ENCODE peak calls at places on chromosome 12, in seven cellular contexts. B is HCT116, N is ovary, O is A549, J is prostate gland, D is PC-3, I is cardiac fibroblast. C is an unnamed sample.

GRCh38 chr12:6279631-6280030 is 30.9 kb upstream of the PLEKHG6 start:
- DNase-seq in B (no peak), J (no peak), I (no peak), N (peak), O (no peak), D (no peak), C (no peak)

GRCh38 chr12:113261847-113262470 is 40.7 kb downstream of the TPCN1 start:
- DNase-seq in D (no peak), O (no peak), I (no peak), N (no peak), J (no peak), B (no peak), C (no peak)

GRCh38 chr12:95882080-95882479 is 23.3 kb downstream of the SNRPF start:
- DNase-seq in B (no peak), N (no peak), J (no peak), I (peak), O (no peak), D (no peak), C (no peak)

GRCh38 chr12:105378821-105379400 is 48.4 kb downstream of the C12orf75 start:
- DNase-seq in B (no peak), D (peak), N (no peak), I (peak), J (no peak), O (peak), C (no peak)

GRCh38 chr12:92756905-92757598 is 54.3 kb downstream of the PLEKHG7 start:
- DNase-seq in N (no peak), J (no peak), B (no peak), O (no peak), I (no peak), D (no peak), C (no peak)

GRCh38 chr12:123031171-123031845 is 50.8 kb downstream of the ARL6IP4 start:
- DNase-seq in I (no peak), D (no peak), O (no peak), J (no peak), N (no peak), B (no peak), C (no peak)

GRCh38 chr12:6367065-6367968 is 8.0 kb downstream of the SCNN1A start:
- DNase-seq in D (peak), N (no peak), O (peak), I (peak), B (no peak), J (no peak), C (no peak)

GRCh38 chr12:124588689-124589318 is 21.4 kb upstream of the NCOR2 start:
- DNase-seq in O (no peak), B (no peak), D (peak), J (no peak), I (peak), N (no peak), C (peak)

GRCh38 chr12:148676-149416 is 65.1 kb downstream of the SLC6A12 start:
- DNase-seq in J (no peak), D (no peak), N (no peak), O (no peak), I (no peak), B (no peak), C (no peak)

GRCh38 chr12:67525500-67525884 is 123.1 kb upstream of the DYRK2 start:
- DNase-seq in N (no peak), O (no peak), B (no peak), D (no peak), I (no peak), J (no peak), C (no peak)

GRCh38 chr12:46556820-46557524 is 184.4 kb upstream of the SLC38A2 start:
- DNase-seq in D (peak), I (peak), J (no peak), O (peak), N (no peak), B (peak), C (no peak)

GRCh38 chr12:19200261-19200660 is 70.7 kb downstream of the PLEKHA5 start:
- DNase-seq in B (no peak), N (no peak), O (no peak), D (no peak), J (no peak), I (peak), C (no peak)

GRCh38 chr12:1529862-1530591 is 64.4 kb downstream of the FBXL14 start:
- DNase-seq in O (no peak), I (no peak), B (no peak), D (no peak), N (peak), J (peak), C (no peak)

GRCh38 chr12:51689972-51690371 is 98.9 kb downstream of the SCN8A start:
- DNase-seq in B (no peak), I (no peak), N (no peak), D (no peak), O (no peak), J (no peak), C (no peak)

GRCh38 chr12:129839679-129840078 is 64.1 kb downstream of the TMEM132D start:
- DNase-seq in O (no peak), D (no peak), J (no peak), B (no peak), I (no peak), N (no peak), C (no peak)

GRCh38 chr12:98499668-98500456 is 15.5 kb upstream of the TMPO start:
- DNase-seq in O (no peak), I (no peak), J (no peak), B (no peak), N (no peak), D (no peak), C (no peak)

DNA sequence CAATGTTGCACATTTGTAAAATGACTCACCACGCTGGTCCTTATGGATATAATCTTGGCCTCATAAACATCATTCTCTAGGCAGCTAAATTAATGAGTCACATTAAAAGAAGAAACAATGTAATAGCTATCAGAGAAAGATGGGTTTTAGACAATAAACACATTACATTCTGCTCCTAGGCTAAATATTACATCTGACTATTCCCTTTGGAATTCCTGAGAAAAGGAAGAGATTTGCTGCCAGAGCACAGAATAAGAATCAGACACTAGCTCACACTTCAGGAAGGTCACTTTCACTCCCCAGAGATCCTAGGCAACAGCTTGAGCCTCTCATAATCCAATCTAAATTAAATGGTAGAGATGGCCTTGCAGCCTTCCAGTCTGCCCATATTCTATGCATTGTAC is 218.2 kb downstream of the PTPRO start:
- DNase-seq in D (no peak), B (no peak), O (no peak), N (no peak), I (peak), J (no peak), C (peak)
- TF ChIP-seq CTCF in D (no peak), B (no peak), O (no peak), N (no peak), I (no peak), J (no peak), C (no peak)

DNA sequence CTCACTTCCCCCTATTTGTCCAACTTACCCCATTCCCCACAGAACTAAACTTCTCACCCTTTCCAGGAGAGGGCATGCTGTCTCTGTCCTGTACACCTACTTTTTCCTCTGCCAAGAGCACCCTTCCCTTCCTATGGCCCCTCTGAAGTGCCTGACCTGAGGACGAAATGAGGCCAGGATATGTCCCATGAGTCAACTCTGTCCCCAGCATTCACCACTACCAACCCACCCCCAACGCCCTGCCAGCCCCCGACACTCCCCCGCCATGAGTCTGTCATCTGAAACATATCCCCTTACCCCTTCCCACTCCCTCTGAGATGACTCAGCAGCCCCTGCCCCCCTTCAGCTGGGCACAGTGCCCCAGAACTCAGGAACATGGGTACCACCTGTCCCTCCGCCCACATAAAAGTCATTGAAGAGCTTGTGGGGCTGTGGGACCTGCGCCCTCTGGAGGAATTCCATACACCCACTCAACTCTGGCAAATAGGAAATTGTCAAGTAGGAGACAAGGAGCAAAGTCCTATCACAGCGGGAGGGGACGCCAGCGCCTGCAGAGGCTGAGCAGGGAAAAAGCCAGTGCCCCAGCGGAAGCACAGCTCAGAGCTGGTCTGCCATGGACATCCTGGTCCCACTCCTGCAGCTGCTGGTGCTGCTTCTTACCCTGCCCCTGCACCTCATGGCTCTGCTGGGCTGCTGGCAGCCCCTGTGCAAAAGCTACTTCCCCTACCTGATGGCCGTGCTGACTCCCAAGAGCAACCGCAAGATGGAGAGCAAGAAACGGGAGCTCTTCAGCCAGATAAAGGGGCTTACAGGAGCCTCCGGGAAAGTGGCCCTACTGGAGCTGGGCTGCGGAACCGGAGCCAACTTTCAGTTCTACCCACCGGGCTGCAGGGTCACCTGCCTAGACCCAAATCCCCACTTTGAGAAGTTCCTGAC is 26.3 kb downstream of the ITGA7 start:
- DNase-seq in N (no peak), O (peak), B (peak), I (peak), D (peak), J (no peak), C (peak)
- H3K4me3 ChIP-seq in N (peak), O (peak), B (peak), I (peak), D (peak), J (no peak), C (peak)

GRCh38 chr12:127487031-127487430 is 779.9 kb upstream of the TMEM132C start:
- DNase-seq in O (no peak), B (no peak), I (peak), N (no peak), J (no peak), D (peak), C (no peak)

GRCh38 chr12:127489055-127489454 is 777.9 kb upstream of the TMEM132C start:
- DNase-seq in N (no peak), O (no peak), D (no peak), B (no peak), J (no peak), I (no peak), C (no peak)

GRCh38 chr12:127482950-127483349 is 784.0 kb upstream of the TMEM132C start:
- DNase-seq in B (no peak), N (no peak), I (no peak), D (no peak), J (no peak), O (no peak), C (no peak)

GRCh38 chr12:127480775-127481314 is 786.1 kb upstream of the TMEM132C start:
- DNase-seq in J (no peak), O (no peak), N (no peak), I (no peak), B (no peak), D (no peak), C (no peak)

GRCh38 chr12:127485528-127485927 is 781.4 kb upstream of the TMEM132C start:
- DNase-seq in D (peak), O (peak), I (peak), J (no peak), B (no peak), N (no peak), C (peak)
- TF ChIP-seq CTCF in D (peak), O (no peak), I (peak), J (no peak), B (no peak), N (no peak), C (peak)

DNA sequence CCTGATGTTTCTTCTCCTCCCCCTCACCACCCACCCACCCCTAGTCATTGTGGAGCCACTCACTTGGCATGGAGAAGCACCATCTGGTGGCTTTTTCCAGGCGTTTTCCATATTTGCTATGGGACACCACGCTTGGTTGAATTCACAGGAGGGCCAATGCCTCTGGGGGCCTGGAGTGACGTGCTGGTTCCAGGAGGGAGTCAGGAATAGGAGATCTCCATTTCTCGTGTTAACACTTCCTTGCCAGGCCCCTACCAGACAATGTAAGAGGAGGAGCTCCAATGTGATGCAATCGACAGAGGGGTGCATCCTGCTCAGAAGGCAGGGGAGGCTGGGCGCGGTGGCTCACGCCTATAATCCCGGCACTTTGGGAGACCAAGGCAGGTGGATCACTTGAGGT is 21.6 kb upstream of the TESC start:
- DNase-seq in O (no peak), B (no peak), N (no peak), D (no peak), I (no peak), J (no peak), C (no peak)
- H3K4me3 ChIP-seq in O (no peak), B (no peak), N (no peak), D (no peak), I (no peak), J (no peak), C (no peak)

GRCh38 chr12:10366875-10367274 is 23.0 kb downstream of the KLRK1 start:
- DNase-seq in D (peak), O (peak), N (no peak), J (no peak), B (no peak), I (peak), C (no peak)
- TF ChIP-seq CTCF in D (peak), O (peak), N (peak), J (no peak), B (peak), I (peak), C (peak)

DNA sequence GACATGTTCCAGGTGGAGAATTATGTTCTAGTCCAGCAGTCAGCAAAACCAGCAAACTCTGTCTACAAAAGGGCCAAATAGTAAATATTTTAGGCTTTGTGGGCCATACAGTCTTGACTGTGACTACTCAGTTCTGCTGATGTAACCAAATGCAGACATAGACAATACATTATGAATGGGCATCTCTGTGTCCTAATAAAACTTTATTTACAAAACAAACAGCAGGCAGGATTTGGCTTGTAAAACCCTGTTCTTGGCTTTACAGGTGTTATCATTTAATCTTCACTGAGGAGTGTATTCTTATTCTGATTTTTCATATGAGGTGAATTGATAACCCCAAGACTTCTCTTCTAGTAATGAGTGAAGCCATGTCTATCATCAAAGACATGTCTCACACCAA is 278.6 kb downstream of the DUSP6 start:
- DNase-seq in D (no peak), I (no peak), B (no peak), O (no peak), N (no peak), J (no peak), C (no peak)
- H3K4me3 ChIP-seq in D (no peak), I (no peak), B (no peak), O (no peak), N (no peak), J (no peak), C (no peak)